ENCODE peak calls at places on chromosomes 5 and 9, in five cellular contexts. One of them, this sample, is unnamed.

GRCh38 chr9:98774746-98775145 is 21.6 kb downstream of the ANKS6 start:
- DNase-seq in adrenal gland: no peak
- DNase-seq in A549: peak; percentile 33
- DNase-seq in IMR-90: no peak
- DNase-seq in ovary: no peak
- DNase-seq in this sample: no peak

GRCh38 chr5:178288373-178289368 is 56.1 kb upstream of the PHYKPL start:
- DNase-seq in adrenal gland: no peak
- DNase-seq in A549: peak; percentile 8
- DNase-seq in ovary: no peak
- DNase-seq in IMR-90: no peak
- DNase-seq in this sample: no peak

GRCh38 chr5:127785098-127785927 is 82.1 kb downstream of the CCDC192 start:
- DNase-seq in ovary: no peak
- DNase-seq in IMR-90: peak; percentile 96
- DNase-seq in adrenal gland: no peak
- DNase-seq in A549: peak; percentile 7
- DNase-seq in this sample: no peak

GRCh38 chr5:43802119-43802518 is 199.1 kb downstream of the NNT start:
- DNase-seq in A549: no peak
- DNase-seq in adrenal gland: no peak
- DNase-seq in IMR-90: peak; percentile 20
- DNase-seq in ovary: no peak
- DNase-seq in this sample: no peak

GRCh38 chr9:24487250-24487861 is 58.3 kb downstream of the IZUMO3 start:
- DNase-seq in ovary: no peak
- DNase-seq in adrenal gland: no peak
- DNase-seq in IMR-90: no peak
- DNase-seq in A549: no peak
- DNase-seq in this sample: no peak

GRCh38 chr5:40321514-40321913 is 358.2 kb upstream of the PTGER4 start:
- DNase-seq in adrenal gland: no peak
- DNase-seq in A549: no peak
- DNase-seq in IMR-90: no peak
- DNase-seq in ovary: no peak
- DNase-seq in this sample: no peak

GRCh38 chr9:68781866-68782265 is 76.8 kb downstream of the PIP5K1B start:
- DNase-seq in A549: no peak
- DNase-seq in adrenal gland: no peak
- DNase-seq in IMR-90: no peak
- DNase-seq in ovary: no peak
- DNase-seq in this sample: no peak

GRCh38 chr5:140344683-140345423 is 1.6 kb downstream of the HBEGF start:
- DNase-seq in adrenal gland: peak; percentile 73
- DNase-seq in ovary: no peak
- DNase-seq in A549: no peak
- DNase-seq in IMR-90: peak; percentile 57
- DNase-seq in this sample: no peak

GRCh38 chr5:96788112-96788749 is 19.5 kb downstream of the ERAP1 start:
- DNase-seq in adrenal gland: no peak
- DNase-seq in ovary: no peak
- DNase-seq in A549: no peak
- DNase-seq in IMR-90: peak; percentile 17
- DNase-seq in this sample: no peak

GRCh38 chr9:71349218-71349617 is 227.8 kb upstream of the TRPM3 start:
- DNase-seq in IMR-90: peak; percentile 49
- DNase-seq in A549: no peak
- DNase-seq in adrenal gland: no peak
- DNase-seq in ovary: no peak
- DNase-seq in this sample: no peak

DNA sequence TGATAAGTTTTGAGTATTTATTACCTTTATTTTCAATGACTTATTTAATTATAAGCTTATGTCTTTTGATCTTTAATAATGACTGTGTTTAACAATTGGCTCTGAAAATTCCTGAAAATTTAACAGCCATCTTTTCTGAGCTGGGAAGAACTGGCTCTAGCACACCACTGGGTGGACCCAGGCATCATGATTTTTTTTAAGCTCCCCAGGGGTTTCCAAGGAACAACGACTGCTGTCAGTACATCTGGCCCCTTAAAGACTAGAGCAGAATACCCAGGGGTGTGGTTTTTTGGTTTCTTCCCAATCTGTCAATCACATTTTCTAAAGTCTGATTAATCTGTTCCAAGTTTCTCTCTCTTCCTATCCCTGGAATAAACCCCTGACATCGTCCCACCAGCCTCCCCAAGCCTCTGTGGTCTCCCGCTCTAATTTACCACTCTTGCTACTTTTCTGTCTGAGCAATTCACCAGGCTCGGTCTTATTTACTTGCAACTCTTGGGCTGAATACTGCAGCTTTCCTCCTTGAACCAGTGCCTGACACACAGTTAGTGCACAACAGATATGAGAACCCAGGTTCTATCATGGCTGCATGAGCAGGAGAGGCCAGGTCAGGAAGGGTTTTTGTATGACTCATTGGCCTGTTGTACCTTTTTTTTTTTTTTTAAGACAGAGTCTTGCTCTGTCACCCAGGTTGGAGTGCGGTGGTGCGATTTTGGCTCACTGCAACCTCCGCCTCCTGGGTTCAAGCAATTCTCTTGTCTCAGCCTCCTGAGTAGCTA is 321.9 kb downstream of the ZSWIM6 start:
- DNase-seq in adrenal gland: no peak
- DNase-seq in A549: no peak
- DNase-seq in IMR-90: no peak
- DNase-seq in ovary: no peak
- DNase-seq in this sample: no peak
- TF ChIP-seq CTCF in adrenal gland: no peak
- TF ChIP-seq CTCF in A549: no peak
- TF ChIP-seq CTCF in IMR-90: no peak
- TF ChIP-seq CTCF in ovary: no peak
- TF ChIP-seq CTCF in this sample: no peak

GRCh38 chr9:125238915-125239446 is 2.2 kb downstream of the HSPA5 start:
- DNase-seq in A549: no peak
- DNase-seq in ovary: no peak
- DNase-seq in adrenal gland: no peak
- DNase-seq in IMR-90: no peak
- DNase-seq in this sample: no peak
- H3K27ac ChIP-seq in A549: no peak overlapping the region
- H3K27ac ChIP-seq in ovary: no peak overlapping the region
- H3K27ac ChIP-seq in adrenal gland: no peak overlapping the region
- H3K27ac ChIP-seq in IMR-90: no peak overlapping the region
- H3K27ac ChIP-seq in this sample: no peak overlapping the region

GRCh38 chr9:89722712-89723111 is 117.9 kb downstream of the GADD45G start:
- DNase-seq in adrenal gland: no peak
- DNase-seq in IMR-90: no peak
- DNase-seq in ovary: no peak
- DNase-seq in A549: no peak
- DNase-seq in this sample: no peak

GRCh38 chr9:89721971-89722530 is 117.2 kb downstream of the GADD45G start:
- DNase-seq in adrenal gland: no peak
- DNase-seq in IMR-90: no peak
- DNase-seq in ovary: no peak
- DNase-seq in A549: no peak
- DNase-seq in this sample: no peak

GRCh38 chr9:89719202-89719601 is 114.4 kb downstream of the GADD45G start:
- DNase-seq in ovary: no peak
- DNase-seq in adrenal gland: no peak
- DNase-seq in A549: no peak
- DNase-seq in IMR-90: no peak
- DNase-seq in this sample: no peak

GRCh38 chr9:89718635-89719034 is 113.8 kb downstream of the GADD45G start:
- DNase-seq in A549: no peak
- DNase-seq in ovary: no peak
- DNase-seq in IMR-90: no peak
- DNase-seq in adrenal gland: no peak
- DNase-seq in this sample: no peak

GRCh38 chr9:89720721-89721660 is 116.2 kb downstream of the GADD45G start:
- DNase-seq in ovary: no peak
- DNase-seq in adrenal gland: no peak
- DNase-seq in IMR-90: no peak
- DNase-seq in A549: no peak
- DNase-seq in this sample: no peak
- H3K4me3 ChIP-seq in ovary: no peak overlapping the region
- H3K4me3 ChIP-seq in adrenal gland: no peak overlapping the region
- H3K4me3 ChIP-seq in IMR-90: no peak overlapping the region
- H3K4me3 ChIP-seq in A549: no peak overlapping the region
- H3K4me3 ChIP-seq in this sample: no peak overlapping the region

GRCh38 chr9:128192601-128193371 is 1.4 kb upstream of the CIZ1 start:
- DNase-seq in ovary: peak; percentile 73
- DNase-seq in IMR-90: peak; percentile 60
- DNase-seq in A549: peak; percentile 97
- DNase-seq in adrenal gland: peak; percentile 95
- DNase-seq in this sample: peak; percentile 61
- TF ChIP-seq CTCF in ovary: no peak
- TF ChIP-seq CTCF in IMR-90: no peak
- TF ChIP-seq CTCF in A549: peak; percentile 26
- TF ChIP-seq CTCF in adrenal gland: no peak
- TF ChIP-seq CTCF in this sample: no peak

GRCh38 chr9:92151691-92152393 is 36.6 kb upstream of the SPTLC1 start:
- DNase-seq in IMR-90: peak; percentile 84
- DNase-seq in A549: no peak
- DNase-seq in ovary: no peak
- DNase-seq in adrenal gland: peak; percentile 58
- DNase-seq in this sample: peak; percentile 39

GRCh38 chr9:92142329-92142728 is 27.1 kb upstream of the SPTLC1 start:
- DNase-seq in A549: no peak
- DNase-seq in ovary: no peak
- DNase-seq in adrenal gland: no peak
- DNase-seq in IMR-90: no peak
- DNase-seq in this sample: no peak

GRCh38 chr9:92147854-92148184 is 32.6 kb upstream of the SPTLC1 start:
- DNase-seq in ovary: no peak
- DNase-seq in A549: no peak
- DNase-seq in adrenal gland: no peak
- DNase-seq in IMR-90: no peak
- DNase-seq in this sample: no peak

GRCh38 chr9:92146610-92147009 is 31.4 kb upstream of the SPTLC1 start:
- DNase-seq in ovary: no peak
- DNase-seq in A549: peak; percentile 15
- DNase-seq in adrenal gland: no peak
- DNase-seq in IMR-90: peak; percentile 31
- DNase-seq in this sample: no peak

DNA sequence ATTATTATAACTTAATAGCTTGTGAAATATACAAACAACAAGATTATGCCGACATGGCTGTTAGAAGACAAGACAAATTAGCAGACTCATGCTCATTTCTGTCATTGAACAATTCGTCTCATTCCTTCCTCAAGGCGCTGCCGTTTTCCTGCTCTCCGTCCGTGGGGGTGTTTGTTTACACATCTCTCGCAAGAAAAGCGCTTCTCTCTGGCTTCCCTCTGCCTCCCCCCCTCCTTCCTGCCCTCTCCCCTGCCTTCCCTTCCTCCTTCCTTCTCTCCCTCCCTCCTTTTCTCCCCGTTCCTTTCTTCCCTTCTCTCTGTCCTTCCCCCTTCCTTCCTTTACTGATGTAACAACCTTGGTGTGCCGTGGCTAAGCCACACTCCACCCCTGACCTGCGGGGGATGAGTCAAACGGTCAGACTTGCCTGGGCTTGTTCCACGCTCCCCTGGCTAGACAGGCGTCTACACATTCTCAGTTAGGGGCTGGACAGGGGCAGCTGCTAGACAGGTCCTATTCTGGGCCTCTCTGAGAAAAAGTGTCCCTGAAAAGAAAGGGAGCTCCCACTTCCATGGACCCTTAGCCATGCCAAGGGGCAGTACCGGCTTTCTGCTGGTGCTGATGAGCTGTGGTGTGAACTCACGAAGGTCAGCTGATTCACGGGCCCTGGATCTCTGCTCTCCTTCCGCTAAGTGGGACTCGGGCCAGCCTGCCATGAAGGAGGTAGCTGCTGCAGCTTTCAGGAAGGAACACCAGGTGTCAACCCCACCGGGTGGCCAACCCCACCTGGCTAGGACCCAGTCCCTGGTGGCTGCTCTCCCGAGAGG is 32.0 kb upstream of the SPTLC1 start:
- DNase-seq in ovary: peak; percentile 81
- DNase-seq in A549: peak; percentile 85
- DNase-seq in IMR-90: peak; percentile 94
- DNase-seq in adrenal gland: peak; percentile 88
- DNase-seq in this sample: peak; percentile 43
- H3K27ac ChIP-seq in ovary: peak overlapping the region; percentile 82
- H3K27ac ChIP-seq in A549: peak overlapping the region; percentile 92
- H3K27ac ChIP-seq in IMR-90: peak overlapping the region; percentile 99
- H3K27ac ChIP-seq in adrenal gland: peak overlapping the region; percentile 89
- H3K27ac ChIP-seq in this sample: peak overlapping the region; percentile 80

GRCh38 chr5:77101298-77101697 is 14.2 kb upstream of the ZBED3 start:
- DNase-seq in adrenal gland: no peak
- DNase-seq in ovary: no peak
- DNase-seq in IMR-90: peak; percentile 71
- DNase-seq in A549: no peak
- DNase-seq in this sample: no peak
- H3K4me3 ChIP-seq in adrenal gland: no peak overlapping the region
- H3K4me3 ChIP-seq in ovary: no peak overlapping the region
- H3K4me3 ChIP-seq in IMR-90: no peak overlapping the region
- H3K4me3 ChIP-seq in A549: no peak overlapping the region
- H3K4me3 ChIP-seq in this sample: no peak overlapping the region

GRCh38 chr9:113579270-113580040 is 115.9 kb downstream of the RGS3 start:
- DNase-seq in ovary: no peak
- DNase-seq in adrenal gland: peak; percentile 31
- DNase-seq in A549: no peak
- DNase-seq in IMR-90: peak; percentile 60
- DNase-seq in this sample: peak; percentile 63

GRCh38 chr9:113577525-113578261 is 114.2 kb downstream of the RGS3 start:
- DNase-seq in adrenal gland: peak; percentile 10
- DNase-seq in ovary: no peak
- DNase-seq in IMR-90: peak; percentile 81
- DNase-seq in A549: no peak
- DNase-seq in this sample: peak; percentile 53

GRCh38 chr9:113580041-113580953 is 116.8 kb downstream of the RGS3 start:
- DNase-seq in IMR-90: peak; percentile 35
- DNase-seq in adrenal gland: peak; percentile 54
- DNase-seq in A549: no peak
- DNase-seq in ovary: no peak
- DNase-seq in this sample: peak; percentile 80

GRCh38 chr9:113578877-113579269 is 115.3 kb downstream of the RGS3 start:
- DNase-seq in ovary: no peak
- DNase-seq in A549: peak; percentile 65
- DNase-seq in IMR-90: peak; percentile 97
- DNase-seq in adrenal gland: peak; percentile 52
- DNase-seq in this sample: peak; percentile 43

GRCh38 chr9:113578279-113578865 is 114.8 kb downstream of the RGS3 start:
- DNase-seq in ovary: no peak
- DNase-seq in adrenal gland: peak; percentile 5
- DNase-seq in IMR-90: no peak
- DNase-seq in A549: no peak
- DNase-seq in this sample: peak; percentile 14
- TF ChIP-seq CTCF in ovary: no peak
- TF ChIP-seq CTCF in adrenal gland: no peak
- TF ChIP-seq CTCF in IMR-90: no peak
- TF ChIP-seq CTCF in A549: no peak
- TF ChIP-seq CTCF in this sample: no peak